ENCODE peak calls at places on chromosomes 16 and 17, in nine cellular contexts. J is stimulated activated naive CD8-positive, alpha-beta T cell treated with anti-CD3 and anti-CD28 coated beads, Interleukin-15, Interleukin-2, amounts not matched to agents 100 U/mL and 50 U/mL, for 24 hours; L is GM19239; V is ovary; T is AG08396; F is HT1080; I is EH; O is KG1; Q is NCI-H1417. R is an unnamed sample.

GRCh38 chr16:81608515-81609209 is 164.1 kb downstream of the CMIP start:
- DNase-seq in J (no peak), L (no peak), V (no peak), T (peak; percentile 71), F (no peak), I (peak; percentile 69), O (no peak), Q (no peak), R (peak; percentile 94)

GRCh38 chr16:27096375-27096774 is 29.6 kb downstream of the C16orf82 start:
- DNase-seq in J (no peak), L (no peak), V (no peak), T (no peak), F (no peak), I (no peak), O (no peak), Q (no peak), R (no peak)

GRCh38 chr17:66426397-66427033 is 124.1 kb downstream of the PRKCA start:
- DNase-seq in J (peak; percentile 31), L (peak; percentile 19), V (no peak), T (no peak), F (peak; percentile 16), I (peak; percentile 49), O (no peak), Q (no peak), R (no peak)

GRCh38 chr16:23223368-23223767 is 40.8 kb downstream of the SCNN1G start:
- DNase-seq in J (no peak), L (no peak), V (no peak), T (no peak), F (no peak), I (no peak), O (no peak), Q (no peak), R (no peak)

GRCh38 chr17:47603830-47604229 is 45.9 kb upstream of the KPNB1 start:
- DNase-seq in J (no peak), L (no peak), V (no peak), T (no peak), F (no peak), I (no peak), O (no peak), Q (no peak), R (no peak)

GRCh38 chr17:51439395-51440229 is 179.3 kb downstream of the UTP18 start:
- DNase-seq in J (no peak), L (no peak), V (no peak), T (no peak), F (peak; percentile 86), I (no peak), O (no peak), Q (no peak), R (no peak)

GRCh38 chr16:66824006-66824405 is 6.8 kb downstream of the NAE1 start:
- DNase-seq in J (no peak), L (no peak), V (no peak), T (no peak), F (no peak), I (no peak), O (no peak), Q (no peak), R (no peak)

GRCh38 chr17:75777243-75777922 is 7.2 kb upstream of the UNK start:
- DNase-seq in J (no peak), L (no peak), V (no peak), T (no peak), F (no peak), I (peak; percentile 50), O (no peak), Q (no peak), R (no peak)

GRCh38 chr16:83538707-83539106 is 269.1 kb upstream of the HSBP1 start:
- DNase-seq in J (no peak), L (no peak), V (no peak), T (no peak), F (no peak), I (no peak), O (no peak), Q (no peak), R (no peak)

R was measured in AG08395.